ENCODE peak calls at places on chromosomes 3 and 15, in six cellular contexts. O is GM23338, R is left lung, K is lower lobe of right lung, V is stomach, E is fibroblast of lung. C is an unnamed sample.

GRCh38 chr3:58577269-58577821 is at the start of gene FAM107A:
- DNase-seq in O (peak), K (no peak), V (peak), E (peak), R (no peak), C (no peak)

GRCh38 chr3:129485681-129486056 is 42.8 kb upstream of the RHO start:
- DNase-seq in R (peak), O (no peak), E (peak), V (peak), K (peak), C (peak)

GRCh38 chr3:179677884-179678283 is 25.0 kb downstream of the USP13 start:
- DNase-seq in K (no peak), V (no peak), O (no peak), R (no peak), E (no peak), C (no peak)

GRCh38 chr3:119297169-119297568 is 3.0 kb downstream of the ARHGAP31 start:
- DNase-seq in R (no peak), K (no peak), E (peak), O (no peak), V (no peak), C (no peak)

GRCh38 chr15:101489633-101490407 is at the start of gene PCSK6:
- DNase-seq in V (peak), R (no peak), E (peak), O (peak), K (no peak), C (no peak)

GRCh38 chr3:139355502-139355901 is 11.7 kb downstream of the MRPS22 start:
- DNase-seq in R (no peak), V (no peak), E (no peak), K (no peak), O (no peak), C (no peak)

GRCh38 chr15:85099195-85099803 is 117.6 kb downstream of the PDE8A start:
- DNase-seq in E (no peak), R (no peak), V (no peak), O (no peak), K (no peak), C (no peak)

GRCh38 chr15:69854521-69855171 is 243.1 kb downstream of the TLE3 start:
- DNase-seq in R (no peak), O (peak), V (no peak), E (peak), K (no peak), C (peak)

GRCh38 chr3:54660599-54661210 is 267.2 kb downstream of the LRTM1 start:
- DNase-seq in R (no peak), E (no peak), V (no peak), K (no peak), O (no peak), C (no peak)

GRCh38 chr3:194671511-194671899 is 486 bp downstream of the LSG1 start:
- DNase-seq in O (peak), V (no peak), E (peak), K (no peak), R (no peak), C (no peak)

GRCh38 chr15:38072507-38073277 is 138.3 kb downstream of the TMCO5A start:
- DNase-seq in V (peak), K (peak), E (peak), R (peak), O (peak), C (no peak)

GRCh38 chr15:83654379-83655236 is 685 bp downstream of the ADAMTSL3 start:
- DNase-seq in V (peak), O (peak), K (no peak), E (no peak), R (peak), C (no peak)
- H3K4me3 ChIP-seq in V (peak), O (peak), K (peak), E (no peak), R (peak), C (no peak)

GRCh38 chr3:107142171-107142570 is 235.1 kb upstream of the CCDC54 start:
- DNase-seq in R (no peak), V (no peak), E (no peak), K (no peak), O (no peak), C (no peak)
- TF ChIP-seq CTCF in R (no peak), V (no peak), E (no peak), K (no peak), O (no peak), C (no peak)

GRCh38 chr3:134487406-134487805 is 1.5 kb downstream of the CEP63 start:
- DNase-seq in V (no peak), K (no peak), R (no peak), O (no peak), E (no peak), C (no peak)
- H3K4me3 ChIP-seq in V (peak), K (peak), R (peak), O (peak), E (peak), C (peak)

DNA sequence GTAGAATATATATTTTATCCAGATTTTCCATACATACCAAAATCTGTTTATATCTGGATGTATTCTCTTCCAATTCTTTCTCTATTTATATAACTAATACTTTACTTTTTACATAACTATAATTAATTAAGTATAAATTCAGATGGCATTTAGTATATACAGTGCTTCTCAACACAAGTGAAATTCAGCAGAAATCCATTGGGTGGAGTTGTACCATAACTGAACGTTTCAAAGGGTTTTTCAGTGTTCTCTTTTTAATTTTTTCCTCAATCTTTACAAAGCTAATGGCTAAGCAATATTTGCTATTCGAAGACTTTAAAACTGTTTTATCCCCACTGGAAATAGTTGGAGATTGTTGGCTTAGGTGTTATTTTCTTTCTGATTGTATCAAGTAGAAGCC is 13.9 kb upstream of the ZBBX start:
- DNase-seq in V (no peak), R (no peak), O (no peak), K (no peak), E (no peak), C (no peak)
- TF ChIP-seq CTCF in V (no peak), R (no peak), O (no peak), K (no peak), E (no peak), C (no peak)

GRCh38 chr15:45376967-45377629 is 1.2 kb downstream of the GATM start:
- DNase-seq in K (no peak), R (no peak), O (no peak), E (no peak), V (no peak), C (no peak)
- H3K4me3 ChIP-seq in K (peak), R (peak), O (peak), E (no peak), V (peak), C (no peak)

DNA sequence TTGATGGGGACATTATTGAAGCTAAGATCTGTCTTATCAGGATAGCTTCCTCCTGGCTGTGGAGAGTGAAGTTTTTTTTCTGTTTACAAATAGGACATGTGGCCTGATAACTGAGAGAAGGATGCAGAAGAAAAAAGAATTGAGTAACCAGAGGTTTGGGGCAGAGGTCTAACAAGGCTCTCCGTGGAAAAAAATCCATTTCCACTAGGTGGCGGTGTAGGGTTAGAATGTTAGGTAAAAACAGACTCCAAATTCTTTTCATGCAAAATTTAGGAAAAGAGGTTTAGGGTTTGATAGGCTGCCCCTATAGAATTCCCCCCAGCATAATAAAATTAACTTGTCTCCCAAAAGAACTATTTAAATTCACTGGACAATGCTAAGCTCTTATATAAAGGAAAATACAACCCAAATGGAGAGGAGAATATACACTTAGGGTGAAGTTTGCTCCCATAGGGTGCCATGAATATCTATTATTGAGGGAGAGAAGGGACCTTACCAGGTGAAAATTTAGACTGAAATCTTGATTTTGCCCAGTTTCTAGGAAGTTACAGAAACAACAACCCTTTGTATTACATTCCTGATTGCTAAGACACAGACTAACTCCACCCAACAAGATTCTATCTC is 1560.4 kb downstream of the OTOL1 start:
- DNase-seq in E (peak), K (no peak), V (peak), O (peak), R (no peak), C (no peak)
- TF ChIP-seq CTCF in E (peak), K (peak), V (no peak), O (peak), R (peak), C (no peak)

GRCh38 chr3:171774516-171774915 is 35.8 kb downstream of the PLD1 start:
- DNase-seq in R (no peak), O (no peak), V (no peak), K (no peak), E (no peak), C (no peak)

GRCh38 chr3:171775943-171776342 is 34.3 kb downstream of the PLD1 start:
- DNase-seq in V (no peak), K (no peak), R (no peak), E (no peak), O (no peak), C (no peak)

GRCh38 chr3:171772427-171773056 is 37.7 kb downstream of the PLD1 start:
- DNase-seq in E (peak), R (no peak), O (peak), V (peak), K (no peak), C (no peak)

GRCh38 chr3:171768281-171768925 is 41.9 kb downstream of the PLD1 start:
- DNase-seq in R (no peak), V (no peak), K (no peak), O (no peak), E (no peak), C (no peak)

GRCh38 chr3:171770689-171771620 is 39.3 kb downstream of the PLD1 start:
- DNase-seq in E (peak), K (no peak), R (no peak), O (peak), V (peak), C (peak)
- H3K4me3 ChIP-seq in E (peak), K (peak), R (peak), O (no peak), V (peak), C (peak)

GRCh38 chr3:65828706-65829105 is 210.0 kb downstream of the MAGI1 start:
- DNase-seq in O (peak), V (no peak), E (peak), K (no peak), R (no peak), C (no peak)
- TF ChIP-seq CTCF in O (no peak), V (no peak), E (no peak), K (no peak), R (no peak), C (no peak)

GRCh38 chr15:99058421-99058870 is 46.4 kb upstream of the SYNM start:
- DNase-seq in R (no peak), O (peak), V (no peak), E (peak), K (no peak), C (no peak)
- H3K4me3 ChIP-seq in R (peak), O (peak), V (peak), E (peak), K (peak), C (peak)